ENCODE peak calls at places on chromosome 11, in eight cellular contexts. U is GM12891; F is T1000; P is HepG2; H is HEK293T; J is stimulated activated CD8-positive, alpha-beta memory T cell treated with anti-CD3 and anti-CD28 coated beads, Interleukin-4, amount 100 ng/mL, for 24 hours; A is activated B cell treated with CpG ODN at 0.5 μM for 24 hours; M is substantia nigra. Q is an unnamed sample.

GRCh38 chr11:86062719-86063118 is 6.2 kb downstream of the PICALM start:
- DNase-seq in U (no peak), F (no peak), P (no peak), H (no peak), J (no peak), A (no peak), M (no peak), Q (no peak)

GRCh38 chr11:43278302-43278956 is 33.4 kb upstream of the API5 start:
- DNase-seq in U (no peak), F (peak; percentile 79), P (peak; percentile 54), H (peak; percentile 42), J (no peak), A (no peak), M (no peak), Q (no peak)

GRCh38 chr11:106276859-106277436 is 199.5 kb downstream of the AASDHPPT start:
- DNase-seq in U (no peak), F (no peak), P (no peak), H (no peak), J (no peak), A (no peak), M (no peak), Q (no peak)

GRCh38 chr11:67366546-67366945 is 6.9 kb downstream of the CLCF1 start:
- DNase-seq in U (no peak), F (no peak), P (no peak), H (no peak), J (no peak), A (no peak), M (no peak), Q (peak; percentile 76)

GRCh38 chr11:36162282-36162825 is 126.9 kb downstream of the COMMD9 start:
- DNase-seq in U (no peak), F (no peak), P (no peak), H (no peak), J (no peak), A (no peak), M (no peak), Q (no peak)

GRCh38 chr11:1195690-1196515 is 27.0 kb upstream of the MUC5B start:
- DNase-seq in U (no peak), F (no peak), P (no peak), H (no peak), J (no peak), A (no peak), M (no peak), Q (no peak)

GRCh38 chr11:10666976-10667892 is 26.3 kb downstream of the IRAG1 start:
- DNase-seq in U (no peak), F (no peak), P (no peak), H (peak; percentile 20), J (no peak), A (no peak), M (no peak), Q (no peak)

GRCh38 chr11:108221981-108222685 is at the start of gene NPAT:
- DNase-seq in U (no peak), F (no peak), P (no peak), H (no peak), J (no peak), A (no peak), M (no peak), Q (no peak)

GRCh38 chr11:108788565-108789199 is 123.8 kb downstream of the DDX10 start:
- DNase-seq in U (no peak), F (no peak), P (peak; percentile 25), H (peak; percentile 21), J (no peak), A (no peak), M (no peak), Q (no peak)

GRCh38 chr11:27812341-27812740 is 112.1 kb upstream of the BDNF start:
- DNase-seq in U (no peak), F (no peak), P (no peak), H (no peak), J (no peak), A (no peak), M (no peak), Q (no peak)

GRCh38 chr11:114197799-114198500 is 98.2 kb upstream of the NNMT start:
- DNase-seq in U (no peak), F (no peak), P (no peak), H (no peak), J (no peak), A (no peak), M (peak; percentile 15), Q (peak; percentile 88)

GRCh38 chr11:4455439-4455838 is 6.3 kb downstream of the OR52K2 start:
- DNase-seq in U (no peak), F (no peak), P (no peak), H (no peak), J (no peak), A (no peak), M (no peak), Q (no peak)

GRCh38 chr11:86624366-86624765 is 48.0 kb downstream of the ME3 start:
- DNase-seq in U (no peak), F (no peak), P (no peak), H (no peak), J (no peak), A (no peak), M (no peak), Q (no peak)

GRCh38 chr11:73859671-73860070 is 17.0 kb downstream of the COA4 start:
- DNase-seq in U (no peak), F (no peak), P (no peak), H (no peak), J (no peak), A (no peak), M (no peak), Q (no peak)

GRCh38 chr11:63491614-63492372 is 826 bp upstream of the PLAAT5 start:
- DNase-seq in U (no peak), F (no peak), P (peak; percentile 92), H (no peak), J (no peak), A (no peak), M (no peak), Q (no peak)

GRCh38 chr11:65560555-65561418 is 2.6 kb upstream of the LTBP3 start:
- DNase-seq in U (no peak), F (peak; percentile 35), P (no peak), H (no peak), J (no peak), A (no peak), M (peak; percentile 37), Q (peak; percentile 87)

GRCh38 chr11:69984457-69985261 is 93.5 kb upstream of the ANO1 start:
- DNase-seq in U (no peak), F (no peak), P (no peak), H (no peak), J (no peak), A (no peak), M (no peak), Q (no peak)

GRCh38 chr11:93143186-93143585 is 54.6 kb downstream of the SLC36A4 start:
- DNase-seq in U (no peak), F (no peak), P (no peak), H (no peak), J (no peak), A (no peak), M (no peak), Q (no peak)

GRCh38 chr11:94782446-94782845 is 14.3 kb downstream of the AMOTL1 start:
- DNase-seq in U (no peak), F (no peak), P (no peak), H (no peak), J (no peak), A (no peak), M (no peak), Q (no peak)

GRCh38 chr11:1751521-1751921 is 1.1 kb upstream of the IFITM10 start:
- DNase-seq in U (no peak), F (no peak), P (no peak), H (no peak), J (no peak), A (no peak), M (no peak), Q (peak; percentile 68)

GRCh38 chr11:78192911-78193341 is 4.2 kb downstream of the USP35 start:
- DNase-seq in U (no peak), F (no peak), P (no peak), H (no peak), J (no peak), A (no peak), M (no peak), Q (no peak)

GRCh38 chr11:2517386-2518064 is 72.7 kb downstream of the KCNQ1 start:
- DNase-seq in U (no peak), F (no peak), P (no peak), H (no peak), J (no peak), A (peak; percentile 9), M (no peak), Q (peak; percentile 31)

GRCh38 chr11:119196833-119197483 is 9.2 kb upstream of the CBL start:
- DNase-seq in U (peak; percentile 67), F (peak; percentile 33), P (peak; percentile 83), H (peak; percentile 79), J (peak; percentile 27), A (no peak), M (peak; percentile 6), Q (no peak)

GRCh38 chr11:129061466-129062194 is 119.0 kb upstream of the TP53AIP1 start:
- DNase-seq in U (no peak), F (no peak), P (no peak), H (no peak), J (no peak), A (no peak), M (no peak), Q (no peak)

Q was measured in right cardiac atrium.